ENCODE peak calls at places on chromosomes 11 and 22, in eight cellular contexts. H is HepG2, I is HCT116, L is thoracic aorta, M is A549, C is adrenal gland, K is colonic mucosa, V is ovary. X is an unnamed sample. For H3K4me1, the result is how much of the 10 kb centered on the place peaks cover.

GRCh38 chr11:45665206-45665932 is at the start of gene CHST1:
- DNase-seq in V (peak), I (no peak), H (no peak), K (peak), C (no peak), M (no peak), L (no peak), X (no peak)

GRCh38 chr11:110298298-110298765 is 1.9 kb upstream of the RDX start:
- DNase-seq in H (peak), M (no peak), V (no peak), K (no peak), I (no peak), C (peak), L (no peak), X (peak)

GRCh38 chr11:16082532-16083055 is 273.8 kb downstream of the SOX6 start:
- DNase-seq in V (no peak), K (no peak), H (peak), L (no peak), I (no peak), M (no peak), C (no peak), X (no peak)

GRCh38 chr11:11843233-11843632 is 1.5 kb downstream of the USP47 start:
- DNase-seq in L (no peak), K (no peak), M (peak), V (no peak), I (no peak), C (no peak), H (peak), X (peak)

GRCh38 chr11:83249972-83250593 is 36.1 kb downstream of the CCDC90B start:
- DNase-seq in C (no peak), L (no peak), I (peak), V (no peak), K (no peak), H (peak), M (peak), X (peak)

GRCh38 chr11:86795962-86796361 is 4.4 kb upstream of the PRSS23 start:
- DNase-seq in V (no peak), M (no peak), K (no peak), I (no peak), C (no peak), H (no peak), L (no peak), X (no peak)

GRCh38 chr11:77580712-77581337 is 8.9 kb upstream of the AQP11 start:
- DNase-seq in V (no peak), C (no peak), K (no peak), I (no peak), M (no peak), L (no peak), H (no peak), X (no peak)

GRCh38 chr22:37242395-37242918 is 1.6 kb downstream of the RAC2 start:
- DNase-seq in C (peak), H (no peak), K (peak), I (no peak), M (no peak), L (peak), V (no peak), X (peak)

GRCh38 chr11:36361901-36362391 is 65.9 kb downstream of the PRR5L start:
- DNase-seq in V (no peak), K (no peak), C (no peak), H (no peak), I (no peak), L (no peak), M (no peak), X (peak)

GRCh38 chr11:65454696-65455456 is 32.3 kb downstream of the NEAT1 start:
- DNase-seq in H (peak), V (peak), C (peak), K (peak), I (peak), L (peak), M (peak), X (peak)

GRCh38 chr11:695332-695605 is 247 bp upstream of the DEAF1 start:
- DNase-seq in I (no peak), V (no peak), C (no peak), L (no peak), M (no peak), K (no peak), H (no peak), X (no peak)

GRCh38 chr22:21961886-21962654 is 9.4 kb upstream of the PPM1F start:
- DNase-seq in K (peak), C (peak), V (no peak), I (no peak), L (no peak), H (no peak), M (no peak), X (peak)

GRCh38 chr11:57318178-57318577 is 6.6 kb downstream of the TNKS1BP1 start:
- DNase-seq in V (no peak), H (no peak), M (no peak), K (peak), C (no peak), L (no peak), I (no peak), X (no peak)

GRCh38 chr11:57643802-57644201 is 5.9 kb downstream of the YPEL4 start:
- DNase-seq in H (no peak), V (no peak), C (no peak), I (no peak), K (no peak), M (no peak), L (no peak), X (no peak)

GRCh38 chr22:49340406-49340805 is 487.3 kb downstream of the BRD1 start:
- DNase-seq in H (no peak), K (no peak), V (no peak), C (no peak), M (no peak), L (no peak), I (no peak), X (no peak)

GRCh38 chr11:30107899-30108298 is 91.1 kb upstream of the KCNA4 start:
- DNase-seq in L (no peak), H (no peak), V (no peak), M (no peak), I (no peak), K (no peak), C (peak), X (peak)

GRCh38 chr22:32764330-32765116 is 37.0 kb upstream of the TIMP3 start:
- DNase-seq in L (no peak), C (no peak), M (no peak), H (no peak), I (no peak), K (peak), V (no peak), X (peak)

GRCh38 chr11:44989831-44990566 is 39.3 kb upstream of the TP53I11 start:
- DNase-seq in L (no peak), V (no peak), I (no peak), H (no peak), K (no peak), M (no peak), C (no peak), X (peak)

GRCh38 chr11:12232819-12233601 is 122.6 kb downstream of the MICAL2 start:
- DNase-seq in V (no peak), I (peak), K (no peak), L (no peak), M (peak), C (no peak), H (no peak), X (peak)

GRCh38 chr11:69230856-69231425 is 63.0 kb upstream of the MYEOV start:
- DNase-seq in H (no peak), M (no peak), I (no peak), L (no peak), K (peak), C (no peak), V (no peak), X (no peak)

GRCh38 chr22:37455896-37456295 is 28.6 kb upstream of the ELFN2 start:
- DNase-seq in K (no peak), V (no peak), I (no peak), M (no peak), H (no peak), C (no peak), L (no peak), X (no peak)

GRCh38 chr11:61114913-61115312 is 12.6 kb downstream of the CD5 start:
- DNase-seq in I (no peak), H (no peak), L (no peak), C (no peak), V (no peak), M (no peak), K (no peak), X (no peak)

GRCh38 chr22:46087816-46088277 is 62.5 kb upstream of the PPARA start:
- DNase-seq in K (peak), M (no peak), I (no peak), H (no peak), C (peak), L (peak), V (peak), X (peak)
- H3K27ac ChIP-seq in K (peak), M (peak), I (peak), H (no peak), C (peak), L (peak), V (peak), X (peak)

GRCh38 chr11:8070417-8071101 is 10.5 kb upstream of the TUB start:
- DNase-seq in I (peak), H (peak), L (no peak), M (peak), K (no peak), V (no peak), C (no peak), X (no peak)

GRCh38 chr11:8069771-8070170 is 11.2 kb upstream of the TUB start:
- DNase-seq in K (no peak), C (no peak), L (no peak), H (no peak), I (no peak), V (no peak), M (no peak), X (no peak)

GRCh38 chr11:8075119-8075726 is 5.8 kb upstream of the TUB start:
- DNase-seq in M (no peak), K (no peak), V (no peak), L (no peak), I (no peak), C (no peak), H (no peak), X (no peak)

GRCh38 chr11:8068605-8069221 is 12.3 kb upstream of the TUB start:
- DNase-seq in L (no peak), I (no peak), H (peak), C (peak), M (peak), K (no peak), V (no peak), X (no peak)

DNA sequence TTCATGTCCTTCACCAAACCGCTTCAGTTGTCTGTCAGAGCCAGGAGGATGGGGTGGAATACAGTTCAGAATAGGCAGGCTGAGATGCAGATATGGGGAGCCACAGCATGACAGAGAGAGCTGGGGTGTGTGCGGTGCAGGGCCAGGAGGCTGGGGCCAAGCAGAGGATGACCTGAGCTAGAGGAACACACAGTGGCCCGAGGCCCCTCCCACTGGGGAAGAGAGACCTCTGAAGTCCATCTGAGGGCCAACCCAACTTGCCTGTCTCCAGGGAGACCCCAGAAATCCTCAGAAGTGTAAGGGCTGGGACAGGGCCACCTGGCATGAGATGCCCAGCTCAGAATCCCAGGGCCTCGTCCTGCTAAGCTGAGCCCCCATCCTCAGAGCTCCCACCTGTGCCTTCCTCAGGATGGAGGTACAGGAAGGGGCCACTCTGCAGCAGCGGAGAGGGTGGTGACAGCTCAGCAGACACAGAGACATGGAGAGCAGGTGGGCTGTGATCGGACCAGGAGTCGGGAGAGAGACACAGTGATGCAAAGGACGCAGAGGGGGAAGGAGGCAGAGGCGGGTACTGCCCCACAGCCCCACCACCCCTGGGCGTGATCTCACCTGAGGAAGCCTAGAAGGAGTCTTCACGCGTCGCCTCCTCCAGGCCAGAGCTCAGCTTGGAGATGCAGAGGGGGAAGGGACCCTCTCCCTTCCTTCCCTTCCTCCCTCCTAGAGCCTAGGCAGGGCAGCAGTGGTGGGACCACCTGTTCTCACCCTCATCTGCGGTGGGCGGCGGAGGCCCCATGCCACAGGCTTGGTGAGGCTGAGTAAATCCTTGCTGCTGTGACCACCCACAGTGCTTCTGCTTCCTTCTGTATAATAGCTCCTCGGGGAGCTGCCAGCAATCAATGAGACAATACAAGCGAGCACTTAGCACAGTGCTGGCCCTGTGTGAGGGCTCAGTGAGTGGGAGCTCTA is 9.1 kb upstream of the TUB start:
- DNase-seq in C (no peak), M (no peak), I (no peak), H (no peak), K (no peak), L (no peak), V (no peak), X (no peak)
- TF ChIP-seq CTCF in C (no peak), M (no peak), I (no peak), H (no peak), K (no peak), L (no peak), V (no peak), X (no peak)

GRCh38 chr11:96340555-96340885 is 2.5 kb downstream of the MAML2 start:
- DNase-seq in V (no peak), M (no peak), I (no peak), K (no peak), C (no peak), L (no peak), H (no peak), X (no peak)
- H3K4me1 ChIP-seq in V (under half), M (under half), I (under half), K (under half), C (under half), L (under half), H (half or more), X (under half)

GRCh38 chr22:46830841-46831240 is 68.4 kb downstream of the TBC1D22A start:
- DNase-seq in C (no peak), L (no peak), K (no peak), H (no peak), M (peak), V (no peak), I (no peak), X (no peak)

GRCh38 chr22:46828323-46829139 is 66.1 kb downstream of the TBC1D22A start:
- DNase-seq in M (no peak), V (no peak), I (no peak), C (no peak), K (no peak), H (no peak), L (no peak), X (no peak)

GRCh38 chr22:46830001-46830715 is 67.7 kb downstream of the TBC1D22A start:
- DNase-seq in V (no peak), K (no peak), H (no peak), M (peak), L (no peak), C (peak), I (no peak), X (peak)

GRCh38 chr22:46827781-46828180 is 65.3 kb downstream of the TBC1D22A start:
- DNase-seq in V (no peak), I (no peak), C (no peak), H (no peak), M (no peak), L (no peak), K (no peak), X (no peak)

DNA sequence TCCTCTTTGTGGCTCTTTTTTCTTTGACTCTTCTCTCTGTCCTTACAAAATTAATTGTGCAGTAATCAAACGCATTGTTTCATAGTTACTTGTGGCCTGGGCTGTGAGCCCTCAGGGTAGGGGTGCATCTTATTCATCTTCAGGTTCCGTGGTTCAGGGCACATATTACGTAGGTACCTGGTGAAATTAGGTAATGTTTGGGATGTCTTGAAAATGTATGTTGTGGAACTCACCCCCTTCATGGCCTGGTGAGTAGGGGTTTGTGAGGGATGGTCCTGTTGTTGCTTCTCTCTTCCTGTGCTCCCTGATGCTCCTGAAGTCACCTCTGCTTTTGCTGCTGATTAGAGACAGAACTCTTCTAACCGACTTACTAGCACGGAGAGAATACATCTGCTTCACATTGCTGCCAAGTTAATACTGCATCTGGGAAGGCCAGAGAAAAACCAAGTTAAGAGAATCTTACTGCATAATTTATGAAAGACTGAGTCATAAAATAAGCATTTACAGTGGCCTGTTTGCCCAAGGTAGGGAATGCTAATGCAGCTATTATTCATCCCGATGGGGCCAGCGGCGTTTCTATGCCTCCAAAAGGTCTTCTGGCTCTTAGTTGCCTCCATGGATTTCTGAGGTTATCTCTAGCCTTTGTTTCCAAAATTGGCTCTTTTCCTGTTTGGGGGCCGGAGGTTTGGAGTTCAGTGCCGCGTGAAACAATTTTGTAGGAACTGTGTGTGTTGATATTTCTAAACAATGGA is 66.9 kb downstream of the TBC1D22A start:
- DNase-seq in H (no peak), I (no peak), K (no peak), V (no peak), C (peak), M (peak), L (no peak), X (peak)
- H3K27ac ChIP-seq in H (no peak), I (no peak), K (no peak), V (no peak), C (peak), M (peak), L (no peak), X (peak)

DNA sequence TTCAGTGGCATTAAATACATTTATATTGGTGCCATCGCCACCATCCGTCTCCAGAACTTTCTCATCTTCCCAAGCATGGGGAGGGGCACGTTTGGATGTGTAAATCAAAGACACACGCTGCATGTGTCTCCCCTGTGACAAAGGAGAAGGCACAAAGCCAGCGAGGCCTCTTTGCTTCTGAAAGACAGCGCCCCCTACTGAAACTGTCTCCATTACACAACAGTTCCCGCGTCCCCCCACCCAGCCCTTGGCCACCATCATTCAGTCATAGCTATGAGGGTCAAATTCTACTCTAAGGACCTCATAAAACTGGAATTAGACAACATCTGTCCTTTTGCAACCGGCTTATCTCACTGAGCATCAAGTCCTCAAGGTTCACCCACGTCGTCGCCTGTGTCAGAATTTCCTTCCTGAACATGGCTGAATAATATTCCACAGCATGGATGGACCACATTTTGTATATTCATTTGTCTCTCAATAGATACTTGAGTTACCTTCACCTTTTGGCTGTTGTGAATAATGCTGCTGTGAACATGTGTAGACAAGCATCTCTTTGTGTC is 64.8 kb downstream of the IGF2 start:
- DNase-seq in K (no peak), L (no peak), C (no peak), V (no peak), H (no peak), M (no peak), I (no peak), X (no peak)
- TF ChIP-seq CTCF in K (no peak), L (no peak), C (no peak), V (no peak), H (peak), M (peak), I (peak), X (peak)

GRCh38 chr22:41310336-41310735 is 9.0 kb downstream of the ZC3H7B start:
- DNase-seq in C (no peak), V (no peak), M (no peak), H (no peak), L (no peak), I (no peak), K (no peak), X (no peak)
- H3K4me1 ChIP-seq in C (under half), V (under half), M (under half), H (under half), L (under half), I (under half), K (under half), X (under half)

GRCh38 chr22:25966448-25966913 is 202.8 kb upstream of the SEZ6L start:
- DNase-seq in H (no peak), V (no peak), I (no peak), C (no peak), L (no peak), M (no peak), K (no peak), X (no peak)
- H3K27ac ChIP-seq in H (no peak), V (no peak), I (no peak), C (no peak), L (no peak), M (no peak), K (no peak), X (no peak)